ENCODE peak calls at places on chromosomes 12 and 14, in ten cellular contexts. I is HuH-7.5; M is aorta; T is activated T-cell treated with anti-CD3 and anti-CD28 coated beads for 1 hour; R is fibroblast of the aortic adventitia; Q is mucosa of descending colon; L is psoas muscle; N is endothelial cell; S is stimulated activated CD4-positive, alpha-beta T cell treated with anti-CD3 and anti-CD28 coated beads, Interleukin-15, amount 100 ng/mL, for 1 hour; G is cardiac fibroblast. Y is an unnamed sample.

GRCh38 chr12:1632702-1633101 is 3.7 kb downstream of the WNT5B start:
- DNase-seq in I (no peak), M (no peak), T (no peak), R (no peak), Q (no peak), L (no peak), N (no peak), S (no peak), G (no peak), Y (no peak)

GRCh38 chr12:93767524-93767863 is 90.3 kb downstream of the CRADD start:
- DNase-seq in I (no peak), M (no peak), T (no peak), R (no peak), Q (no peak), L (no peak), N (no peak), S (no peak), G (no peak), Y (no peak)

GRCh38 chr12:112527501-112527900 is 108.8 kb downstream of the PTPN11 start:
- DNase-seq in I (no peak), M (no peak), T (no peak), R (no peak), Q (no peak), L (no peak), N (no peak), S (no peak), G (no peak), Y (no peak)

GRCh38 chr14:71452535-71452934 is 479.7 kb upstream of the RGS6 start:
- DNase-seq in I (no peak), M (no peak), T (no peak), R (no peak), Q (no peak), L (no peak), N (no peak), S (no peak), G (peak; percentile 60), Y (peak; percentile 5)

GRCh38 chr12:67802723-67803122 is 154.2 kb downstream of the DYRK2 start:
- DNase-seq in I (no peak), M (no peak), T (no peak), R (no peak), Q (no peak), L (no peak), N (no peak), S (no peak), G (no peak), Y (no peak)

GRCh38 chr14:74257078-74257987 is 18.1 kb downstream of the VSX2 start:
- DNase-seq in I (peak; percentile 51), M (no peak), T (peak; percentile 51), R (peak; percentile 20), Q (peak; percentile 60), L (peak; percentile 41), N (peak; percentile 70), S (peak; percentile 65), G (peak; percentile 23), Y (no peak)

GRCh38 chr12:52168019-52168717 is 23.6 kb downstream of the KRT80 start:
- DNase-seq in I (no peak), M (no peak), T (no peak), R (no peak), Q (peak; percentile 44), L (no peak), N (no peak), S (no peak), G (peak; percentile 83), Y (peak; percentile 66)

GRCh38 chr12:109592905-109593272 is 19.3 kb downstream of the MVK start:
- DNase-seq in I (no peak), M (no peak), T (no peak), R (no peak), Q (no peak), L (peak; percentile 32), N (no peak), S (no peak), G (no peak), Y (no peak)

GRCh38 chr14:21436567-21437062 is 19.3 kb downstream of the CHD8 start:
- DNase-seq in I (no peak), M (no peak), T (no peak), R (peak; percentile 12), Q (no peak), L (no peak), N (no peak), S (no peak), G (peak; percentile 2), Y (no peak)

GRCh38 chr12:90938451-90938850 is 16.5 kb downstream of the CCER1 start:
- DNase-seq in I (no peak), M (no peak), T (no peak), R (peak; percentile 26), Q (no peak), L (no peak), N (no peak), S (no peak), G (peak; percentile 76), Y (peak; percentile 21)

GRCh38 chr12:68790952-68791234 is 17.1 kb upstream of the MDM2 start:
- DNase-seq in I (no peak), M (no peak), T (no peak), R (no peak), Q (no peak), L (no peak), N (no peak), S (no peak), G (no peak), Y (no peak)

GRCh38 chr12:91778938-91779400 is 366.7 kb downstream of the BTG1 start:
- DNase-seq in I (no peak), M (no peak), T (peak; percentile 17), R (peak; percentile 82), Q (no peak), L (peak; percentile 7), N (no peak), S (no peak), G (peak; percentile 93), Y (peak; percentile 66)

GRCh38 chr14:101772770-101773169 is 11.3 kb downstream of the PPP2R5C start:
- DNase-seq in I (no peak), M (no peak), T (no peak), R (no peak), Q (no peak), L (no peak), N (no peak), S (no peak), G (no peak), Y (no peak)

GRCh38 chr12:89451876-89452275 is 72.7 kb downstream of the GALNT4 start:
- DNase-seq in I (no peak), M (peak; percentile 58), T (no peak), R (peak; percentile 66), Q (no peak), L (peak; percentile 33), N (peak; percentile 57), S (no peak), G (peak; percentile 90), Y (no peak)